ENCODE peak calls at places on chromosomes 3 and 15, in seven cellular contexts. One of them, this sample, is unnamed.

GRCh38 chr3:129695203-129695602 is 88.7 kb upstream of the PLXND1 start:
- DNase-seq in mesendoderm: no peak
- DNase-seq in non-pigmented ciliary epithelial cell: no peak
- DNase-seq in NCI-H69: no peak
- DNase-seq in T-cell: no peak
- DNase-seq in head of caudate nucleus: no peak
- DNase-seq in stimulated activated CD4-positive, alpha-beta T cell treated with anti-CD3 and anti-CD28 coated beads, Interleukin-4, amount 100 ng/mL, for 4 hours: no peak
- DNase-seq in this sample: no peak

GRCh38 chr3:13365390-13366379 is 54.4 kb downstream of the NUP210 start:
- DNase-seq in mesendoderm: no peak
- DNase-seq in non-pigmented ciliary epithelial cell: no peak
- DNase-seq in NCI-H69: no peak
- DNase-seq in T-cell: no peak
- DNase-seq in head of caudate nucleus: no peak
- DNase-seq in stimulated activated CD4-positive, alpha-beta T cell treated with anti-CD3 and anti-CD28 coated beads, Interleukin-4, amount 100 ng/mL, for 4 hours: no peak
- DNase-seq in this sample: no peak

GRCh38 chr3:196023947-196024346 is 57.9 kb downstream of the TFRC start:
- DNase-seq in mesendoderm: no peak
- DNase-seq in non-pigmented ciliary epithelial cell: no peak
- DNase-seq in NCI-H69: no peak
- DNase-seq in T-cell: no peak
- DNase-seq in head of caudate nucleus: no peak
- DNase-seq in stimulated activated CD4-positive, alpha-beta T cell treated with anti-CD3 and anti-CD28 coated beads, Interleukin-4, amount 100 ng/mL, for 4 hours: no peak
- DNase-seq in this sample: no peak

GRCh38 chr3:43629741-43630140 is 7.9 kb upstream of the ANO10 start:
- DNase-seq in mesendoderm: no peak
- DNase-seq in non-pigmented ciliary epithelial cell: no peak
- DNase-seq in NCI-H69: no peak
- DNase-seq in T-cell: no peak
- DNase-seq in head of caudate nucleus: no peak
- DNase-seq in stimulated activated CD4-positive, alpha-beta T cell treated with anti-CD3 and anti-CD28 coated beads, Interleukin-4, amount 100 ng/mL, for 4 hours: no peak
- DNase-seq in this sample: no peak

GRCh38 chr3:12005951-12006625 is 1.9 kb downstream of the SYN2 start:
- DNase-seq in mesendoderm: no peak
- DNase-seq in non-pigmented ciliary epithelial cell: no peak
- DNase-seq in NCI-H69: peak
- DNase-seq in T-cell: no peak
- DNase-seq in head of caudate nucleus: no peak
- DNase-seq in stimulated activated CD4-positive, alpha-beta T cell treated with anti-CD3 and anti-CD28 coated beads, Interleukin-4, amount 100 ng/mL, for 4 hours: no peak
- DNase-seq in this sample: no peak

GRCh38 chr3:141454906-141455602 is 31.8 kb upstream of the RASA2 start:
- DNase-seq in mesendoderm: peak
- DNase-seq in non-pigmented ciliary epithelial cell: no peak
- DNase-seq in NCI-H69: peak
- DNase-seq in T-cell: no peak
- DNase-seq in head of caudate nucleus: no peak
- DNase-seq in stimulated activated CD4-positive, alpha-beta T cell treated with anti-CD3 and anti-CD28 coated beads, Interleukin-4, amount 100 ng/mL, for 4 hours: no peak
- DNase-seq in this sample: no peak

GRCh38 chr15:89680282-89680873 is 1.2 kb upstream of the PLIN1 start:
- DNase-seq in mesendoderm: no peak
- DNase-seq in non-pigmented ciliary epithelial cell: no peak
- DNase-seq in NCI-H69: no peak
- DNase-seq in T-cell: no peak
- DNase-seq in head of caudate nucleus: no peak
- DNase-seq in stimulated activated CD4-positive, alpha-beta T cell treated with anti-CD3 and anti-CD28 coated beads, Interleukin-4, amount 100 ng/mL, for 4 hours: no peak
- DNase-seq in this sample: peak

GRCh38 chr3:189824629-189825312 is 193.6 kb downstream of the TP63 start:
- DNase-seq in mesendoderm: no peak
- DNase-seq in non-pigmented ciliary epithelial cell: peak
- DNase-seq in NCI-H69: peak
- DNase-seq in T-cell: no peak
- DNase-seq in head of caudate nucleus: no peak
- DNase-seq in stimulated activated CD4-positive, alpha-beta T cell treated with anti-CD3 and anti-CD28 coated beads, Interleukin-4, amount 100 ng/mL, for 4 hours: no peak
- DNase-seq in this sample: peak

GRCh38 chr3:114627760-114628159 is 333.9 kb downstream of the TIGIT start:
- DNase-seq in mesendoderm: no peak
- DNase-seq in non-pigmented ciliary epithelial cell: no peak
- DNase-seq in NCI-H69: no peak
- DNase-seq in T-cell: no peak
- DNase-seq in head of caudate nucleus: no peak
- DNase-seq in stimulated activated CD4-positive, alpha-beta T cell treated with anti-CD3 and anti-CD28 coated beads, Interleukin-4, amount 100 ng/mL, for 4 hours: no peak
- DNase-seq in this sample: no peak

GRCh38 chr3:45962033-45962432 is 18.8 kb downstream of the CXCR6 start:
- DNase-seq in mesendoderm: no peak
- DNase-seq in non-pigmented ciliary epithelial cell: no peak
- DNase-seq in NCI-H69: no peak
- DNase-seq in T-cell: no peak
- DNase-seq in head of caudate nucleus: no peak
- DNase-seq in stimulated activated CD4-positive, alpha-beta T cell treated with anti-CD3 and anti-CD28 coated beads, Interleukin-4, amount 100 ng/mL, for 4 hours: no peak
- DNase-seq in this sample: no peak

GRCh38 chr15:45099549-45100165 is 14.3 kb downstream of the DUOX2 start:
- DNase-seq in mesendoderm: no peak
- DNase-seq in non-pigmented ciliary epithelial cell: no peak
- DNase-seq in NCI-H69: no peak
- DNase-seq in T-cell: no peak
- DNase-seq in head of caudate nucleus: no peak
- DNase-seq in stimulated activated CD4-positive, alpha-beta T cell treated with anti-CD3 and anti-CD28 coated beads, Interleukin-4, amount 100 ng/mL, for 4 hours: no peak
- DNase-seq in this sample: no peak

GRCh38 chr15:87365221-87365620 is 891.3 kb downstream of the NTRK3 start:
- DNase-seq in mesendoderm: peak
- DNase-seq in non-pigmented ciliary epithelial cell: peak
- DNase-seq in NCI-H69: no peak
- DNase-seq in T-cell: no peak
- DNase-seq in head of caudate nucleus: no peak
- DNase-seq in stimulated activated CD4-positive, alpha-beta T cell treated with anti-CD3 and anti-CD28 coated beads, Interleukin-4, amount 100 ng/mL, for 4 hours: no peak
- DNase-seq in this sample: peak

GRCh38 chr3:18649666-18650363 is 224.7 kb upstream of the SATB1 start:
- DNase-seq in mesendoderm: no peak
- DNase-seq in non-pigmented ciliary epithelial cell: no peak
- DNase-seq in NCI-H69: no peak
- DNase-seq in T-cell: no peak
- DNase-seq in head of caudate nucleus: no peak
- DNase-seq in stimulated activated CD4-positive, alpha-beta T cell treated with anti-CD3 and anti-CD28 coated beads, Interleukin-4, amount 100 ng/mL, for 4 hours: no peak
- DNase-seq in this sample: no peak

GRCh38 chr3:177776656-177777055 is 579.4 kb upstream of the TBL1XR1 start:
- DNase-seq in mesendoderm: peak
- DNase-seq in non-pigmented ciliary epithelial cell: peak
- DNase-seq in NCI-H69: no peak
- DNase-seq in T-cell: no peak
- DNase-seq in head of caudate nucleus: no peak
- DNase-seq in stimulated activated CD4-positive, alpha-beta T cell treated with anti-CD3 and anti-CD28 coated beads, Interleukin-4, amount 100 ng/mL, for 4 hours: no peak
- DNase-seq in this sample: no peak

GRCh38 chr15:29805708-29806104 is 16.6 kb downstream of the TJP1 start:
- DNase-seq in mesendoderm: no peak
- DNase-seq in non-pigmented ciliary epithelial cell: no peak
- DNase-seq in NCI-H69: no peak
- DNase-seq in T-cell: no peak
- DNase-seq in head of caudate nucleus: no peak
- DNase-seq in stimulated activated CD4-positive, alpha-beta T cell treated with anti-CD3 and anti-CD28 coated beads, Interleukin-4, amount 100 ng/mL, for 4 hours: no peak
- DNase-seq in this sample: no peak

GRCh38 chr3:27428446-27428845 is 55.7 kb downstream of the SLC4A7 start:
- DNase-seq in mesendoderm: no peak
- DNase-seq in non-pigmented ciliary epithelial cell: no peak
- DNase-seq in NCI-H69: no peak
- DNase-seq in T-cell: no peak
- DNase-seq in head of caudate nucleus: no peak
- DNase-seq in stimulated activated CD4-positive, alpha-beta T cell treated with anti-CD3 and anti-CD28 coated beads, Interleukin-4, amount 100 ng/mL, for 4 hours: no peak
- DNase-seq in this sample: no peak

GRCh38 chr15:46408312-46408711 is 773.5 kb downstream of the SQOR start:
- DNase-seq in mesendoderm: no peak
- DNase-seq in non-pigmented ciliary epithelial cell: no peak
- DNase-seq in NCI-H69: peak
- DNase-seq in T-cell: no peak
- DNase-seq in head of caudate nucleus: no peak
- DNase-seq in stimulated activated CD4-positive, alpha-beta T cell treated with anti-CD3 and anti-CD28 coated beads, Interleukin-4, amount 100 ng/mL, for 4 hours: no peak
- DNase-seq in this sample: no peak

GRCh38 chr15:65580287-65580686 is 30.6 kb downstream of the INTS14 start:
- DNase-seq in mesendoderm: peak
- DNase-seq in non-pigmented ciliary epithelial cell: peak
- DNase-seq in NCI-H69: no peak
- DNase-seq in T-cell: no peak
- DNase-seq in head of caudate nucleus: no peak
- DNase-seq in stimulated activated CD4-positive, alpha-beta T cell treated with anti-CD3 and anti-CD28 coated beads, Interleukin-4, amount 100 ng/mL, for 4 hours: no peak
- DNase-seq in this sample: peak

GRCh38 chr15:100592898-100593297 is 9.1 kb downstream of the LINS1 start:
- DNase-seq in mesendoderm: no peak
- DNase-seq in non-pigmented ciliary epithelial cell: peak
- DNase-seq in NCI-H69: no peak
- DNase-seq in T-cell: no peak
- DNase-seq in head of caudate nucleus: no peak
- DNase-seq in stimulated activated CD4-positive, alpha-beta T cell treated with anti-CD3 and anti-CD28 coated beads, Interleukin-4, amount 100 ng/mL, for 4 hours: no peak
- DNase-seq in this sample: peak

GRCh38 chr3:12897537-12898289 is 56.3 kb upstream of the RPL32 start:
- DNase-seq in mesendoderm: no peak
- DNase-seq in non-pigmented ciliary epithelial cell: no peak
- DNase-seq in NCI-H69: peak
- DNase-seq in T-cell: no peak
- DNase-seq in head of caudate nucleus: peak
- DNase-seq in stimulated activated CD4-positive, alpha-beta T cell treated with anti-CD3 and anti-CD28 coated beads, Interleukin-4, amount 100 ng/mL, for 4 hours: no peak
- DNase-seq in this sample: no peak

GRCh38 chr3:11514191-11514770 is 129.4 kb downstream of the VGLL4 start:
- DNase-seq in mesendoderm: no peak
- DNase-seq in non-pigmented ciliary epithelial cell: peak
- DNase-seq in NCI-H69: peak
- DNase-seq in T-cell: no peak
- DNase-seq in head of caudate nucleus: no peak
- DNase-seq in stimulated activated CD4-positive, alpha-beta T cell treated with anti-CD3 and anti-CD28 coated beads, Interleukin-4, amount 100 ng/mL, for 4 hours: no peak
- DNase-seq in this sample: peak

GRCh38 chr15:57824186-57824585 is 117.7 kb downstream of the POLR2M start:
- DNase-seq in mesendoderm: no peak
- DNase-seq in non-pigmented ciliary epithelial cell: no peak
- DNase-seq in NCI-H69: no peak
- DNase-seq in T-cell: no peak
- DNase-seq in head of caudate nucleus: no peak
- DNase-seq in stimulated activated CD4-positive, alpha-beta T cell treated with anti-CD3 and anti-CD28 coated beads, Interleukin-4, amount 100 ng/mL, for 4 hours: no peak
- DNase-seq in this sample: no peak

GRCh38 chr3:60202052-60202753 is 1049.0 kb downstream of the FHIT start:
- DNase-seq in mesendoderm: no peak
- DNase-seq in non-pigmented ciliary epithelial cell: no peak
- DNase-seq in NCI-H69: peak
- DNase-seq in T-cell: no peak
- DNase-seq in head of caudate nucleus: no peak
- DNase-seq in stimulated activated CD4-positive, alpha-beta T cell treated with anti-CD3 and anti-CD28 coated beads, Interleukin-4, amount 100 ng/mL, for 4 hours: no peak
- DNase-seq in this sample: no peak

GRCh38 chr3:4751057-4752051 is 227.9 kb upstream of the BHLHE40 start:
- DNase-seq in mesendoderm: peak
- DNase-seq in non-pigmented ciliary epithelial cell: peak
- DNase-seq in NCI-H69: no peak
- DNase-seq in T-cell: no peak
- DNase-seq in head of caudate nucleus: no peak
- DNase-seq in stimulated activated CD4-positive, alpha-beta T cell treated with anti-CD3 and anti-CD28 coated beads, Interleukin-4, amount 100 ng/mL, for 4 hours: no peak
- DNase-seq in this sample: peak

GRCh38 chr15:45084163-45084562 is 29.8 kb downstream of the DUOX2 start:
- DNase-seq in mesendoderm: no peak
- DNase-seq in non-pigmented ciliary epithelial cell: no peak
- DNase-seq in NCI-H69: peak
- DNase-seq in T-cell: no peak
- DNase-seq in head of caudate nucleus: no peak
- DNase-seq in stimulated activated CD4-positive, alpha-beta T cell treated with anti-CD3 and anti-CD28 coated beads, Interleukin-4, amount 100 ng/mL, for 4 hours: no peak
- DNase-seq in this sample: no peak

GRCh38 chr15:84894743-84895425 is 10.4 kb downstream of the SLC28A1 start:
- DNase-seq in mesendoderm: peak
- DNase-seq in non-pigmented ciliary epithelial cell: no peak
- DNase-seq in NCI-H69: no peak
- DNase-seq in T-cell: no peak
- DNase-seq in head of caudate nucleus: no peak
- DNase-seq in stimulated activated CD4-positive, alpha-beta T cell treated with anti-CD3 and anti-CD28 coated beads, Interleukin-4, amount 100 ng/mL, for 4 hours: no peak
- DNase-seq in this sample: no peak

GRCh38 chr3:53416530-53416929 is 69.2 kb upstream of the DCP1A start:
- DNase-seq in mesendoderm: peak
- DNase-seq in non-pigmented ciliary epithelial cell: no peak
- DNase-seq in NCI-H69: no peak
- DNase-seq in T-cell: no peak
- DNase-seq in head of caudate nucleus: no peak
- DNase-seq in stimulated activated CD4-positive, alpha-beta T cell treated with anti-CD3 and anti-CD28 coated beads, Interleukin-4, amount 100 ng/mL, for 4 hours: no peak
- DNase-seq in this sample: no peak

GRCh38 chr3:65864357-65864904 is 174.3 kb downstream of the MAGI1 start:
- DNase-seq in mesendoderm: no peak
- DNase-seq in non-pigmented ciliary epithelial cell: no peak
- DNase-seq in NCI-H69: no peak
- DNase-seq in T-cell: no peak
- DNase-seq in head of caudate nucleus: no peak
- DNase-seq in stimulated activated CD4-positive, alpha-beta T cell treated with anti-CD3 and anti-CD28 coated beads, Interleukin-4, amount 100 ng/mL, for 4 hours: no peak
- DNase-seq in this sample: no peak

GRCh38 chr15:71011503-71012155 is 103.6 kb upstream of the THSD4 start:
- DNase-seq in mesendoderm: peak
- DNase-seq in non-pigmented ciliary epithelial cell: peak
- DNase-seq in NCI-H69: peak
- DNase-seq in T-cell: no peak
- DNase-seq in head of caudate nucleus: no peak
- DNase-seq in stimulated activated CD4-positive, alpha-beta T cell treated with anti-CD3 and anti-CD28 coated beads, Interleukin-4, amount 100 ng/mL, for 4 hours: no peak
- DNase-seq in this sample: peak

GRCh38 chr3:46132565-46132964 is 75.5 kb downstream of the CCR1 start:
- DNase-seq in mesendoderm: no peak
- DNase-seq in non-pigmented ciliary epithelial cell: no peak
- DNase-seq in NCI-H69: no peak
- DNase-seq in T-cell: no peak
- DNase-seq in head of caudate nucleus: no peak
- DNase-seq in stimulated activated CD4-positive, alpha-beta T cell treated with anti-CD3 and anti-CD28 coated beads, Interleukin-4, amount 100 ng/mL, for 4 hours: no peak
- DNase-seq in this sample: no peak

GRCh38 chr3:37520802-37521350 is 340.8 kb upstream of the CTDSPL start:
- DNase-seq in mesendoderm: no peak
- DNase-seq in non-pigmented ciliary epithelial cell: no peak
- DNase-seq in NCI-H69: no peak
- DNase-seq in T-cell: no peak
- DNase-seq in head of caudate nucleus: no peak
- DNase-seq in stimulated activated CD4-positive, alpha-beta T cell treated with anti-CD3 and anti-CD28 coated beads, Interleukin-4, amount 100 ng/mL, for 4 hours: no peak
- DNase-seq in this sample: no peak

GRCh38 chr3:180417241-180417640 is 184.7 kb upstream of the TTC14 start:
- DNase-seq in mesendoderm: no peak
- DNase-seq in non-pigmented ciliary epithelial cell: no peak
- DNase-seq in NCI-H69: no peak
- DNase-seq in T-cell: no peak
- DNase-seq in head of caudate nucleus: no peak
- DNase-seq in stimulated activated CD4-positive, alpha-beta T cell treated with anti-CD3 and anti-CD28 coated beads, Interleukin-4, amount 100 ng/mL, for 4 hours: no peak
- DNase-seq in this sample: no peak

GRCh38 chr3:30129765-30130164 is 476.6 kb upstream of the TGFBR2 start:
- DNase-seq in mesendoderm: no peak
- DNase-seq in non-pigmented ciliary epithelial cell: no peak
- DNase-seq in NCI-H69: no peak
- DNase-seq in T-cell: no peak
- DNase-seq in head of caudate nucleus: no peak
- DNase-seq in stimulated activated CD4-positive, alpha-beta T cell treated with anti-CD3 and anti-CD28 coated beads, Interleukin-4, amount 100 ng/mL, for 4 hours: no peak
- DNase-seq in this sample: no peak

GRCh38 chr3:13411186-13411860 is 8.8 kb downstream of the NUP210 start:
- DNase-seq in mesendoderm: no peak
- DNase-seq in non-pigmented ciliary epithelial cell: no peak
- DNase-seq in NCI-H69: peak
- DNase-seq in T-cell: no peak
- DNase-seq in head of caudate nucleus: peak
- DNase-seq in stimulated activated CD4-positive, alpha-beta T cell treated with anti-CD3 and anti-CD28 coated beads, Interleukin-4, amount 100 ng/mL, for 4 hours: no peak
- DNase-seq in this sample: no peak

GRCh38 chr15:32878342-32878741 is 160.5 kb downstream of the GREM1 start:
- DNase-seq in mesendoderm: no peak
- DNase-seq in non-pigmented ciliary epithelial cell: no peak
- DNase-seq in NCI-H69: no peak
- DNase-seq in T-cell: no peak
- DNase-seq in head of caudate nucleus: no peak
- DNase-seq in stimulated activated CD4-positive, alpha-beta T cell treated with anti-CD3 and anti-CD28 coated beads, Interleukin-4, amount 100 ng/mL, for 4 hours: no peak
- DNase-seq in this sample: no peak

GRCh38 chr15:25182098-25182478 is 227.3 kb downstream of the SNRPN start:
- DNase-seq in mesendoderm: no peak
- DNase-seq in non-pigmented ciliary epithelial cell: no peak
- DNase-seq in NCI-H69: no peak
- DNase-seq in T-cell: no peak
- DNase-seq in head of caudate nucleus: peak
- DNase-seq in stimulated activated CD4-positive, alpha-beta T cell treated with anti-CD3 and anti-CD28 coated beads, Interleukin-4, amount 100 ng/mL, for 4 hours: no peak
- DNase-seq in this sample: no peak

GRCh38 chr3:115626711-115627110 is 3.4 kb downstream of the GAP43 start:
- DNase-seq in mesendoderm: peak
- DNase-seq in non-pigmented ciliary epithelial cell: no peak
- DNase-seq in NCI-H69: peak
- DNase-seq in T-cell: no peak
- DNase-seq in head of caudate nucleus: peak
- DNase-seq in stimulated activated CD4-positive, alpha-beta T cell treated with anti-CD3 and anti-CD28 coated beads, Interleukin-4, amount 100 ng/mL, for 4 hours: no peak
- DNase-seq in this sample: no peak

This sample was measured in AG04449.